ENCODE peak calls at places on chromosome 4, in nine cellular contexts. Q is RWPE2, X is RWPE1, G is ovary, Z is breast epithelium, T is tibial nerve, O is PC-9, L is epithelial cell of esophagus, C is ascending aorta. S is an unnamed sample.

GRCh38 chr4:76072760-76073159 is 1.7 kb upstream of the ART3 start:
- DNase-seq in Q (no peak), G (no peak), L (no peak), O (no peak), X (no peak), Z (no peak), T (no peak), C (no peak), S (no peak)

GRCh38 chr4:139564502-139564901 is 8.5 kb upstream of the SETD7 start:
- DNase-seq in C (no peak), O (no peak), X (no peak), T (no peak), G (no peak), Q (no peak), Z (no peak), L (no peak), S (no peak)

GRCh38 chr4:111066447-111066846 is 443.6 kb upstream of the PITX2 start:
- DNase-seq in L (peak), Q (no peak), C (no peak), G (no peak), T (no peak), O (no peak), X (no peak), Z (no peak), S (no peak)

GRCh38 chr4:179709961-179710624 is 2267.9 kb upstream of the AGA start:
- DNase-seq in X (no peak), O (no peak), G (no peak), L (no peak), Q (no peak), T (no peak), C (no peak), Z (no peak), S (no peak)

GRCh38 chr4:75158451-75158850 is 225.5 kb downstream of the PARM1 start:
- DNase-seq in X (no peak), T (no peak), G (no peak), C (no peak), Z (no peak), O (peak), L (no peak), Q (no peak), S (no peak)

GRCh38 chr4:139014391-139015268 is 951 bp upstream of the NOCT start:
- DNase-seq in G (peak), L (peak), C (no peak), T (no peak), O (peak), X (peak), Q (no peak), Z (no peak), S (peak)

GRCh38 chr4:158805628-158806471 is 37.0 kb downstream of the FNIP2 start:
- DNase-seq in O (peak), T (no peak), L (peak), C (no peak), X (peak), Z (peak), Q (no peak), G (no peak), S (peak)

GRCh38 chr4:121451310-121451709 is 70.5 kb upstream of the QRFPR start:
- DNase-seq in Q (no peak), T (no peak), G (no peak), C (no peak), Z (no peak), L (no peak), X (no peak), O (no peak), S (no peak)

GRCh38 chr4:104425948-104426347 is 68.7 kb downstream of the CXXC4 start:
- DNase-seq in G (no peak), Q (no peak), X (no peak), T (no peak), C (no peak), Z (no peak), O (no peak), L (no peak), S (no peak)

GRCh38 chr4:55758570-55758969 is 61.0 kb upstream of the EXOC1L start:
- DNase-seq in C (no peak), X (no peak), O (no peak), L (no peak), G (no peak), T (no peak), Z (no peak), Q (no peak), S (no peak)

GRCh38 chr4:74814052-74814451 is 19.7 kb upstream of the BTC start:
- DNase-seq in T (no peak), C (no peak), Q (no peak), X (no peak), L (no peak), O (no peak), Z (no peak), G (no peak), S (no peak)

GRCh38 chr4:113179091-113179490 is 129.6 kb downstream of the ANK2 start:
- DNase-seq in X (no peak), O (no peak), Q (no peak), L (no peak), T (no peak), C (no peak), G (peak), Z (no peak), S (no peak)

GRCh38 chr4:168551211-168551610 is 54.4 kb downstream of the PALLD start:
- DNase-seq in G (no peak), O (peak), X (peak), Z (no peak), L (peak), Q (no peak), C (no peak), T (no peak), S (no peak)

GRCh38 chr4:8281519-8282133 is 12.1 kb downstream of the HTRA3 start:
- DNase-seq in C (no peak), Q (no peak), T (peak), G (peak), L (no peak), O (no peak), Z (peak), X (no peak), S (no peak)

GRCh38 chr4:127829014-127829413 is 46.9 kb downstream of the HSPA4L start:
- DNase-seq in T (no peak), G (no peak), X (no peak), O (no peak), Z (no peak), C (no peak), Q (no peak), L (no peak), S (no peak)

GRCh38 chr4:97238956-97239698 is 904.1 kb downstream of the STPG2 start:
- DNase-seq in Q (no peak), T (no peak), Z (no peak), G (no peak), C (no peak), O (no peak), L (no peak), X (no peak), S (no peak)

GRCh38 chr4:11480683-11481082 is 52.0 kb upstream of the HS3ST1 start:
- DNase-seq in C (peak), L (peak), X (peak), G (no peak), T (no peak), Z (no peak), Q (no peak), O (no peak), S (no peak)

GRCh38 chr4:15855804-15856475 is 77.8 kb downstream of the CD38 start:
- DNase-seq in Z (no peak), O (no peak), T (peak), X (no peak), Q (no peak), C (no peak), L (no peak), G (no peak), S (no peak)

GRCh38 chr4:187547281-187547680 is 448.3 kb upstream of the ZFP42 start:
- DNase-seq in Q (no peak), Z (no peak), T (no peak), L (peak), G (no peak), O (no peak), X (no peak), C (no peak), S (peak)

GRCh38 chr4:40750461-40751258 is 905 bp downstream of the NSUN7 start:
- DNase-seq in X (no peak), T (no peak), Z (no peak), Q (no peak), G (no peak), L (peak), C (no peak), O (peak), S (peak)

GRCh38 chr4:8123389-8123788 is 35.2 kb downstream of the ABLIM2 start:
- DNase-seq in Z (no peak), X (no peak), C (no peak), G (no peak), Q (no peak), O (no peak), L (no peak), T (no peak), S (no peak)

GRCh38 chr4:2732526-2732925 is 23.6 kb downstream of the TNIP2 start:
- DNase-seq in G (no peak), C (no peak), Z (no peak), T (no peak), L (no peak), Q (no peak), O (no peak), X (no peak), S (no peak)

GRCh38 chr4:170079981-170080380 is 9.8 kb downstream of the AADAT start:
- DNase-seq in T (no peak), Z (no peak), G (no peak), L (no peak), C (no peak), O (no peak), X (no peak), Q (no peak), S (no peak)

GRCh38 chr4:151887151-151887815 is 126.5 kb upstream of the GATB start:
- DNase-seq in Z (no peak), C (no peak), Q (no peak), T (no peak), X (no peak), G (no peak), L (peak), O (no peak), S (no peak)

GRCh38 chr4:2241003-2241402 is 918 bp downstream of the HAUS3 start:
- DNase-seq in O (no peak), T (no peak), G (no peak), X (no peak), L (no peak), Q (no peak), C (no peak), Z (no peak), S (no peak)

GRCh38 chr4:151719935-151720334 is 40.9 kb downstream of the GATB start:
- DNase-seq in C (no peak), G (no peak), O (no peak), Q (no peak), T (no peak), Z (no peak), X (no peak), L (no peak), S (no peak)

GRCh38 chr4:79906996-79907395 is 166.0 kb downstream of the ANTXR2 start:
- DNase-seq in T (no peak), L (no peak), C (no peak), G (no peak), Q (no peak), Z (no peak), O (no peak), X (no peak), S (no peak)

GRCh38 chr4:54669831-54670230 is 12.1 kb downstream of the KIT start:
- DNase-seq in Q (no peak), X (no peak), L (no peak), T (no peak), Z (no peak), G (no peak), O (no peak), C (no peak), S (no peak)
- TF ChIP-seq CTCF in Q (no peak), X (no peak), L (no peak), T (no peak), Z (no peak), G (no peak), O (no peak), C (no peak), S (no peak)

DNA sequence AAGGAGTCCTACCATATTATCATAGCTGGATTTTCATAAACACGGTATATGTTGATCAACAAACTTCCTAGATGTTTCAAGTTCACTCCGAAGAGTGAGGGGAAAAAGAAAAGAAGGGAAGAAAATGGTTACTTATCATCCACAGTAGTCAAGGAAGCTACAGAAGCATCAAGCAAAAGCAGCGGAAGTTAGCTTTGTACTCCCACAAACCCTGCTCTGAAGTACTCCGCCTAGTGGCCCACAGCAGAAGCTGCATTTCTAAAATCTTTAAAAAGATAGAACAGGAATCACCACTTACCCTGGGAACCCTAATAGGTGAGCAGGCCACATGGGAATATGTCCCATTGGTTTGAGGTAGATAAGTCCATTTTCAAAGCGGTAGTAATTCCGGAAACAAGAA is 28.5 kb upstream of the FRG1 start:
- DNase-seq in G (no peak), Z (no peak), C (no peak), T (no peak), Q (no peak), X (no peak), L (peak), O (no peak), S (no peak)
- TF ChIP-seq CTCF in G (no peak), Z (no peak), C (no peak), T (no peak), Q (peak), X (peak), L (peak), O (peak), S (no peak)

GRCh38 chr4:109672173-109672572 is 31.1 kb downstream of the CASP6 start:
- DNase-seq in Q (no peak), O (no peak), L (no peak), Z (no peak), G (no peak), X (no peak), C (no peak), T (no peak), S (no peak)

GRCh38 chr4:109673303-109673702 is 29.9 kb downstream of the CASP6 start:
- DNase-seq in X (no peak), L (no peak), C (no peak), O (no peak), Q (no peak), Z (no peak), G (no peak), T (no peak), S (no peak)

GRCh38 chr4:109675843-109676242 is 27.4 kb downstream of the CASP6 start:
- DNase-seq in Z (no peak), C (no peak), X (no peak), Q (no peak), L (no peak), T (no peak), O (no peak), G (no peak), S (no peak)

GRCh38 chr4:109675181-109675580 is 28.1 kb downstream of the CASP6 start:
- DNase-seq in T (no peak), O (no peak), Q (no peak), G (no peak), C (no peak), Z (no peak), L (no peak), X (no peak), S (no peak)

DNA sequence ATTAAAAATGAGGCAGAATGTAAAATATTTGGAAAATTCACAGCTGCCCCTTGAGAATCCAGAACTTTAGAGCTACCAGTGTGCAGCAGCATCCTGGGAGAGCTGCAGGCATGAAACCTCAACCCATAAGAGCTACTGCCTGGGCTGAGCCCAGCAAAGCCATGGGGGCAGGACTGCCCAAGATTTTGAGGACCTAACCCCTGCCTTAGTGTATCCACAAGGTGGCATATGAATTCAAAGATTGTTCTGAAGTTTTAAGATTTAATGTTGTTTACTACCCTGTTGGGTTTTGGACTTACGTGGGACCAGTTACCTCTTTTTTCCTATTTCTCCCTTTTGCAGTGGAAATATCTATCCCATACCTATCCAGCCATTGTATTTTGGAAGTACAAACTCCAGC is 26.4 kb downstream of the CASP6 start:
- DNase-seq in C (no peak), T (no peak), X (no peak), Q (no peak), L (no peak), O (no peak), G (no peak), Z (no peak), S (no peak)
- TF ChIP-seq CTCF in C (no peak), T (no peak), X (no peak), Q (no peak), L (peak), O (no peak), G (no peak), Z (no peak), S (no peak)

GRCh38 chr4:89837385-89837995 is 529 bp upstream of the SNCA start:
- DNase-seq in X (peak), O (no peak), T (no peak), G (peak), C (no peak), Z (no peak), Q (peak), L (peak), S (peak)
- TF ChIP-seq CTCF in X (peak), O (no peak), T (no peak), G (no peak), C (no peak), Z (no peak), Q (peak), L (peak), S (no peak)

GRCh38 chr4:81906905-81907304 is 435.2 kb upstream of the RASGEF1B start:
- DNase-seq in Z (no peak), G (no peak), L (no peak), C (no peak), X (no peak), Q (no peak), O (no peak), T (no peak), S (no peak)

DNA sequence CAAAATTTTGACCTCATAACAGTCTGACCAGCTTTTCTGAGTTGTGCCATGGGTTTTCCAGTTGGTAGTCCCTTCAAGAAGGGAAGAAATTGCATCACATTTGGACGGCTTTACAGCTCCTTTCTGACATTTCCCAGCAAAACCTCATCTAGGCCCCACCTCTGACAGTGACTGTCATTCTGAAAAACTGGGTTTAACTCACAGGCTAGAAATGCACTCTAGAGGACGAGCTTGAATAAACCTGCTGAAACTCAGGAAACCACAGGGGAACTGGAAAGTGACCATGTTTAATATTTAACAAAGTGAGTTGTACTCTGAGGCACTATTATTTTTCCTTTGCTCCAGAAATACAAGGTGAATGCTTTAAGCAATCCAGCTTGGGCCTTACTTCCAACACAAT is 434.3 kb upstream of the RASGEF1B start:
- DNase-seq in T (no peak), O (no peak), X (no peak), G (no peak), Q (no peak), C (no peak), Z (no peak), L (no peak), S (peak)
- TF ChIP-seq CTCF in T (no peak), O (no peak), X (no peak), G (no peak), Q (no peak), C (no peak), Z (no peak), L (no peak), S (no peak)

GRCh38 chr4:118682928-118683327 is 2.3 kb upstream of the METTL14 start:
- DNase-seq in C (no peak), L (peak), Z (no peak), G (no peak), X (peak), O (no peak), Q (no peak), T (no peak), S (peak)

GRCh38 chr4:118680808-118681207 is 4.4 kb upstream of the METTL14 start:
- DNase-seq in O (no peak), Q (no peak), L (no peak), G (no peak), C (no peak), T (no peak), X (no peak), Z (no peak), S (no peak)

GRCh38 chr4:118683513-118683912 is 1.7 kb upstream of the METTL14 start:
- DNase-seq in L (peak), Q (no peak), C (no peak), X (peak), O (no peak), T (no peak), Z (no peak), G (no peak), S (no peak)

DNA sequence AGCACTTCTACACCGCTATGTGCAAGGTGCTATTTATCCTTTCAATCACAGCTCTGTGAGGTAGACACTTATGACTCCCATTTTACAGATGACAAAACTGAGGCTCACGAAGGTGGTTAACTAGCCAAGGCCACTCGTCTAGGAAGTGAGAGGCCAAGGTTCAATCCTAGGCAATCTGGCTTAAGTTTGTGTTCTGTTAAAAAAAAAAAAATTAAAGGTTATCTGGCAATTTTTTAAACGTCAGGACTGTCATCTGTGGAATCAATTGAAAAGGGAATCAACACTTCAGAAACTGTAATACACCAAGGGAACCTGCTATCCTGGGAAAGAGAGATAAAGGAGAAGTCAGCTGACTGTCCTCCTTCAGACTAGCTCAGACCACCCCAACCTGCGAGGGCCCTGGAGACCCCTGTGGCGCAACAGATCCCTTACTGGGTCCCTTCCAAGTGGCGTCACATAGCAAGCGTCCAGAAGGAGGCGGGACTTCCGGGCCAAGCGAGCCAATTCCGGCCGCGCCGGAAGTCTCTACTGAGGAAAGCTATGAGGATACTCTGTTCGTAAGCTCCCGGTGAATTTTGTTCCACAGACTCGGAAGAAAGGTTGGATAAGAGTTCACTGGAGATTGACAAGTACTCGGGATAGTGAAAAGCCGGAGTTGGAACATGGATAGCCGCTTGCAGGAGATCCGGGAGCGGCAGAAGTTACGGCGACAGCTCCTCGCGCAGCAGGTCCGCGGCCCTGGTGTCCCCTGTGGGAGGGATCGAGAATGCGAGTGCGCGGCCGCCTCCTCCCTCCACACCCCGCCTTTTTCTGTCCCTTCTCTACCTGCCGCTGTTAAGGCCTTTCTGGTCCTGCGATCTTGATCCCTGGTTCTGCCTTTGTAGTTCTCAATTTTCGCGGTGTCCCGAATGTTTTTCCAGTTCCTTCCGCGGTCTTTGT is at the start of gene METTL14:
- DNase-seq in C (peak), X (peak), Q (peak), T (peak), L (peak), G (peak), O (peak), Z (peak), S (peak)
- TF ChIP-seq CTCF in C (no peak), X (no peak), Q (no peak), T (peak), L (no peak), G (no peak), O (no peak), Z (peak), S (no peak)

GRCh38 chr4:22233257-22233656 is 282.6 kb downstream of the ADGRA3 start:
- DNase-seq in C (no peak), X (no peak), O (no peak), T (no peak), L (no peak), Z (no peak), Q (no peak), G (no peak), S (no peak)
- TF ChIP-seq CTCF in C (no peak), X (no peak), O (no peak), T (no peak), L (no peak), Z (no peak), Q (no peak), G (no peak), S (no peak)

S was measured in Calu3.